ENCODE peak calls at places on chromosomes 1 and 21, in four cellular contexts. F is heart right ventricle, W is lower lobe of right lung, P is coronary artery. B is an unnamed sample.

GRCh38 chr1:2977886-2978611 is 43.2 kb upstream of the ACTRT2 start:
- DNase-seq in F (no peak), W (no peak), P (peak), B (peak)

GRCh38 chr1:109589177-109589576 is 30.2 kb downstream of the GNAT2 start:
- DNase-seq in F (no peak), W (no peak), P (no peak), B (no peak)

GRCh38 chr1:217078959-217079358 is 355.7 kb upstream of the ESRRG start:
- DNase-seq in F (no peak), W (no peak), P (no peak), B (no peak)

GRCh38 chr1:7335224-7335879 is 435.7 kb upstream of the VAMP3 start:
- DNase-seq in F (no peak), W (no peak), P (no peak), B (no peak)

GRCh38 chr1:13700521-13701273 is 709 bp downstream of the PRDM2 start:
- DNase-seq in F (peak), W (peak), P (no peak), B (no peak)

GRCh38 chr1:25011966-25012625 is 82.0 kb upstream of the RUNX3 start:
- DNase-seq in F (no peak), W (no peak), P (no peak), B (no peak)

GRCh38 chr1:155607708-155608107 is 2.3 kb upstream of the MSTO1 start:
- DNase-seq in F (no peak), W (no peak), P (no peak), B (no peak)

GRCh38 chr1:168391759-168392681 is 111.3 kb downstream of the TBX19 start:
- DNase-seq in F (no peak), W (no peak), P (no peak), B (no peak)

GRCh38 chr1:241077386-241078147 is 279.4 kb downstream of the RGS7 start:
- DNase-seq in F (no peak), W (no peak), P (no peak), B (no peak)

GRCh38 chr1:4964634-4965345 is 310.4 kb downstream of the AJAP1 start:
- DNase-seq in F (no peak), W (no peak), P (no peak), B (no peak)

GRCh38 chr1:113266788-113267187 is 123.5 kb upstream of the MAGI3 start:
- DNase-seq in F (no peak), W (no peak), P (no peak), B (no peak)

GRCh38 chr1:26317612-26318337 is at the start of gene CD52:
- DNase-seq in F (no peak), W (no peak), P (no peak), B (no peak)

GRCh38 chr1:247681288-247681897 is 1.9 kb upstream of the OR13G1 start:
- DNase-seq in F (peak), W (no peak), P (no peak), B (no peak)

GRCh38 chr1:230760360-230760827 is 13.2 kb downstream of the CAPN9 start:
- DNase-seq in F (no peak), W (no peak), P (no peak), B (no peak)

GRCh38 chr1:229196404-229197224 is 74.3 kb upstream of the RAB4A start:
- DNase-seq in F (no peak), W (no peak), P (no peak), B (no peak)

GRCh38 chr1:149848340-149848771 is 51.0 kb upstream of the BOLA1 start:
- DNase-seq in F (peak), W (no peak), P (no peak), B (no peak)

GRCh38 chr1:109432336-109432735 is 6.1 kb upstream of the PSMA5 start:
- DNase-seq in F (no peak), W (no peak), P (no peak), B (no peak)

GRCh38 chr1:51330331-51331201 is at the start of gene TTC39A:
- DNase-seq in F (no peak), W (no peak), P (peak), B (no peak)

DNA sequence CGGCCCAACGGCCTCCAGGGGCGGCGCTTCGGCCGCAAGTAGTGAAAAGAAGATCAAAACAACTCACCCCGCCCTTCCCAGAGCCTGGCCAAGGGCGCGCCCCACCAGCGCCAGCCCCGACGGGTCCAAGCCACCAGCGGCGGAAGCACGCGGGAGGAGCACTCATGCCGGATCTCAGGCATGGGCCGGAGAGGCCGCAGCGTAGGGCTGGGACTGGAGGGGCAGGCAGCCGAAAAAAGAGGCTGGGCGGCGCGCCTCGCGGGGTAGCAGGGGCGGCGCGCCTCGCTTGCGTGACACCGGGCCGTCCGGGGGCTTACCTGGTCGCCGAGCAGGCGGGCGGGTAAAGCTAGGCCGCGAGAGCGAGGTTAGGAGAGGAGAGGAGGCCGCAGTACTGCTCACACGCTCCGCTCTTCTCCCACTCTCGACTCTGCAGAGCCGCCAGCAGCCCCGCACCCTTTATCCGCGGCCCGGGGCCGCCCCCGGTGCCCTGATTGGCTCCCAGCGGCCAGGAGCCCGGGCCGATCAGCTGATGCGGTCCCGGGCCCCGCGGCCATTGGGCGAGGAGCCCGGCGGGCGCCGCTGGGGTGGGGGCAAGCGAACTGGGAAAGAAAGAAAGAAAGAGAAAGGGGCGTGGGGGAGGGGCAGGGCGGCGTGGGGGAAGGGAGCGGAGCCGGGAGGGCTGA is at the start of gene GLUL:
- DNase-seq in F (peak), W (peak), P (peak), B (peak)
- TF ChIP-seq CTCF in F (peak), W (peak), P (no peak), B (peak)

GRCh38 chr1:196910208-196910607 is 22.4 kb downstream of the CFHR4 start:
- DNase-seq in F (no peak), W (no peak), P (no peak), B (no peak)
- TF ChIP-seq CTCF in F (no peak), W (no peak), P (no peak), B (peak)

DNA sequence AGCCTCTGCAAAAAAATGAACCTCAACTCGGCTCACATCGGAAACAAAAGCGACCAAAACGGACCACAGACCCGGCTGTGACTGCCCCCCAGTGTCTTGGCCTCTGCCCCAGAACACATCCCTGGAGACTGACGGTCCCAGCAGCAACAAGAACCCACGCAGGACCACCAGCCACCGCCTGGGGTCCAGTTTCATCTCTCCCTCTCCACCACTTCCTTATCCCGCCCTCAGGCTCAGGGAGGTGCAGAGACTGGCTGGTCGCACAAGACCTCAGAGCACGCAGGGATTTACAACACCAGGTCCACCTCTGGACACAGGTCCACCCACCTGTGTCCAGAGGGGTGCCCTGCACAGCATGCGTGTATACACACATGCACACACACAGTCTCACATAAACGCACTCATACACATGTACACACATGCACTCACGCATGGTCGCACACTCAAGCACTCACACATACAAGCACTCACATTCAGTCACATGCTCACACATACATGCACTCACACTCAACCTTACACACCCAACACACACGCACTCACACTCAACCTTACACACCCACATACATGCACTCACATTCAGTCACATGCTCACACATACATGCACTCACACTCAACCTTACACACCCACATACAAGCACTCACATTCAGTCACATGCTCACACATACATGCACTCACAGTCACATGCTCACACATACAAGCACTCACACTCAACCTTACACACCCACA is 18.6 kb upstream of the TMEM52 start:
- DNase-seq in F (no peak), W (no peak), P (no peak), B (no peak)
- TF ChIP-seq CTCF in F (no peak), W (no peak), P (no peak), B (no peak)

GRCh38 chr1:205988585-205988995 is 14.6 kb downstream of the RAB7B start:
- DNase-seq in F (no peak), W (no peak), P (no peak), B (no peak)
- TF ChIP-seq CTCF in F (no peak), W (no peak), P (no peak), B (peak)

GRCh38 chr21:37077403-37077802 is 4.3 kb downstream of the TTC3 start:
- DNase-seq in F (no peak), W (no peak), P (no peak), B (no peak)

GRCh38 chr21:37082375-37082774 is 9.3 kb downstream of the TTC3 start:
- DNase-seq in F (no peak), W (no peak), P (no peak), B (no peak)

GRCh38 chr21:37076087-37076486 is 3.0 kb downstream of the TTC3 start:
- DNase-seq in F (no peak), W (no peak), P (no peak), B (no peak)

GRCh38 chr21:37082856-37083611 is 10.0 kb downstream of the TTC3 start:
- DNase-seq in F (no peak), W (no peak), P (no peak), B (no peak)

DNA sequence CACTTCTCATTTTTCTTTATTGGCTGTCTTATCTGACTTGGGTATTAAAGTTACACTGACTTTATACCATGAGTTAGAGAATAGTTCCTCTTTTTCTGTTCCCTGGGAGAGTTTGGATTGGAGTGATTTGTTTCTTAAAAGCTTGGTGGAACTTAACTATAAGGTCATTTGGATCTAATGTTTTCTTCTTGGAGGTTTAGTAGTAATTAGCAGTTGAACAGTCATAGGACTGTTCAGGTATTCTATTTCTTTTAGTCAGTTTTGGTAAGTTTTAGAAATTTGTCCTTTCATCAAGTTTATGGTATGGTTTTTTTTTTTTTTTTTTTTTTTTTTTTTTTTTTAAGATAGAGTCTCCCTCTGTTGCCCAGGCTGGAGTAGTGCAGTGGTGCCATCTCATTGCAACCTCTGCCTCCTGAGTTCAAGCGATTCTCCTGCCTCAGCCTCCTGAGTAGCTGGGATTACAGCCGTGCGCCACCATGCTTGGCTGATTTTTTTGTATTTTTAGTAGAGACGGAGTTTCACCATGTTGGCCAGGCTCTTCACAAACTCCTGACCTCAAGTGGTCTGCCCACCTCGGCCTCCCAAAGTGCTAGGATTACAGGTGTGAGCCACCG is 6.3 kb downstream of the TTC3 start:
- DNase-seq in F (no peak), W (no peak), P (no peak), B (no peak)
- TF ChIP-seq CTCF in F (no peak), W (peak), P (no peak), B (peak)

GRCh38 chr1:189678779-189679178 is 798.9 kb downstream of the BRINP3 start:
- DNase-seq in F (no peak), W (no peak), P (no peak), B (no peak)
- TF ChIP-seq CTCF in F (no peak), W (no peak), P (no peak), B (peak)

DNA sequence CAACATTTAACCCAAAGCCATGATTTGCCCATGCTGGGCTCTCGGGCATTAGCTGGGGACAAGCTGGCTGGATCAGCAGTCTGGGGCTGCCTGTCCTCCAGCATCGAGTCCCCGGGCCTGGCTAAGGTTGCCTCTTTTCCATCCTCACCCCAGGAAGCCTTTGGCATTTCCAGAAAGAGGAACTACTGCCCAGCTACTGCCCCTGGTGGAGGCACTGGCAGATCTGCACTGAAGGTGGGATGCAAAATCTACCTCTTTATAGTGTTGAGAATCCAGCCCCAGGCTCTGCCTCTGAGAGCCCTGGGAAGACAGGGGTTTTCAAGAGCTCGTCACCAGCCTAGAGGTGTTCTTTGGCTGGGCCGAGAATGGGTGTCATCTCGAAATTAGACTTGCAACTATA is 635.9 kb downstream of the MATN1 start:
- DNase-seq in F (no peak), W (no peak), P (no peak), B (no peak)
- TF ChIP-seq CTCF in F (peak), W (peak), P (no peak), B (peak)

GRCh38 chr1:14850563-14850962 is 252.1 kb downstream of the KAZN start:
- DNase-seq in F (no peak), W (no peak), P (no peak), B (no peak)
- TF ChIP-seq CTCF in F (no peak), W (no peak), P (no peak), B (peak)

GRCh38 chr1:222713091-222714012 is 988 bp downstream of the BROX start:
- DNase-seq in F (peak), W (peak), P (peak), B (peak)
- TF ChIP-seq CTCF in F (no peak), W (no peak), P (no peak), B (no peak)

GRCh38 chr1:165834229-165834628 is 6.8 kb downstream of the UCK2 start:
- DNase-seq in F (no peak), W (no peak), P (no peak), B (no peak)

GRCh38 chr1:165840419-165840818 is 13.0 kb downstream of the UCK2 start:
- DNase-seq in F (no peak), W (no peak), P (no peak), B (no peak)

GRCh38 chr1:165836664-165837482 is 9.5 kb downstream of the UCK2 start:
- DNase-seq in F (no peak), W (no peak), P (no peak), B (no peak)

GRCh38 chr1:165834881-165835280 is 7.5 kb downstream of the UCK2 start:
- DNase-seq in F (no peak), W (no peak), P (no peak), B (no peak)

DNA sequence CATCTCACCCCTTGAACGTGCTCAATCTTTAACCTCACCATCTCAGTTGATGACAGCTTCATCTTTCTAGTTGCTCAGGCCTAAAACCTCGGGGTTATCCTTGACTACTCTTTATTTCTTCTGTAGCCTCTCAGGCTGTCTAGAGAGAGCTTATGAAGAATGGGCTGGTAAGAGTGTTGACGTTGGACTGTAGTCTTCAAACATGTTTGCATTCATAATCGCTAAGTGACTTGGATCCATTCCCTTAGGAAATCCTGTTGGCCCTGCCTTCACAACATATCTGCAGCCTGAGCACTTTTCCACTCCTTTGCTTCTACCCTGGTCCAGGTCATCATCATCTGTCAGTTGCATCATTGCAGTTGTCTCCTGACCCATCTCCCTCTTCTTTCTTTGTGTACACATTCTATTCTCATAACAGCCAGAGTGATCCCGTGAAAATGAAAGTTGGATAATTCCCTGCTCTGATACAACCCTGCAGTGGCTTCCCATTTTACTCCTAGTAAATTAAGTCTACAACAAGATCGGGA is 10.5 kb downstream of the UCK2 start:
- DNase-seq in F (no peak), W (no peak), P (no peak), B (no peak)
- TF ChIP-seq CTCF in F (no peak), W (no peak), P (no peak), B (no peak)

B was measured in type B pancreatic cell.